ENCODE peak calls at places on chromosome 2, in nine cellular contexts. N, C, G, M, I, P, Y, D and U are unnamed samples.

GRCh38 chr2:190879474-190880373 is 897 bp upstream of the GLS start:
- DNase-seq in N (no peak), C (no peak), G (peak; percentile 27), M (peak; percentile 61), I (no peak), P (no peak), Y (no peak), D (no peak), U (no peak)

GRCh38 chr2:190722061-190722759 is 73.3 kb downstream of the NAB1 start:
- DNase-seq in N (no peak), C (no peak), G (no peak), M (no peak), I (peak; percentile 4), P (no peak), Y (no peak), D (no peak), U (no peak)

GRCh38 chr2:215022418-215022817 is 116.0 kb downstream of the ABCA12 start:
- DNase-seq in N (peak; percentile 53), C (no peak), G (no peak), M (no peak), I (no peak), P (no peak), Y (no peak), D (no peak), U (no peak)

GRCh38 chr2:84882775-84883550 is 2.1 kb upstream of the TRABD2A start:
- DNase-seq in N (no peak), C (peak; percentile 13), G (no peak), M (no peak), I (no peak), P (no peak), Y (no peak), D (no peak), U (no peak)

GRCh38 chr2:222358876-222359275 is 60.1 kb upstream of the PAX3 start:
- DNase-seq in N (peak; percentile 34), C (no peak), G (no peak), M (no peak), I (no peak), P (peak; percentile 66), Y (no peak), D (peak; percentile 82), U (no peak)

GRCh38 chr2:42971947-42972736 is 179.8 kb upstream of the HAAO start:
- DNase-seq in N (no peak), C (no peak), G (no peak), M (no peak), I (no peak), P (no peak), Y (no peak), D (no peak), U (no peak)

GRCh38 chr2:207472343-207473202 is 57.2 kb upstream of the CREB1 start:
- DNase-seq in N (no peak), C (no peak), G (no peak), M (no peak), I (no peak), P (no peak), Y (no peak), D (no peak), U (no peak)

GRCh38 chr2:19688059-19688458 is 213.7 kb downstream of the TTC32 start:
- DNase-seq in N (no peak), C (peak; percentile 47), G (no peak), M (no peak), I (no peak), P (no peak), Y (no peak), D (no peak), U (no peak)

GRCh38 chr2:38602136-38602731 is 494 bp downstream of the HNRNPLL start:
- DNase-seq in N (no peak), C (peak; percentile 76), G (peak; percentile 12), M (no peak), I (no peak), P (no peak), Y (no peak), D (peak; percentile 45), U (no peak)

GRCh38 chr2:29281585-29281984 is 166.4 kb downstream of the CLIP4 start:
- DNase-seq in N (no peak), C (no peak), G (no peak), M (peak; percentile 12), I (peak; percentile 93), P (no peak), Y (peak; percentile 32), D (no peak), U (no peak)

GRCh38 chr2:215880970-215881369 is 132.4 kb downstream of the MREG start:
- DNase-seq in N (no peak), C (no peak), G (no peak), M (no peak), I (no peak), P (no peak), Y (no peak), D (no peak), U (no peak)

GRCh38 chr2:151762694-151763093 is 28.4 kb upstream of the NEB start:
- DNase-seq in N (no peak), C (no peak), G (no peak), M (no peak), I (no peak), P (no peak), Y (no peak), D (no peak), U (no peak)

GRCh38 chr2:19577668-19578067 is 219.2 kb upstream of the OSR1 start:
- DNase-seq in N (no peak), C (no peak), G (no peak), M (no peak), I (no peak), P (no peak), Y (no peak), D (no peak), U (no peak)

GRCh38 chr2:38529208-38529607 is 73.5 kb downstream of the HNRNPLL start:
- DNase-seq in N (no peak), C (no peak), G (no peak), M (no peak), I (no peak), P (no peak), Y (no peak), D (no peak), U (no peak)

GRCh38 chr2:10691521-10691920 is 1.7 kb upstream of the NOL10 start:
- DNase-seq in N (no peak), C (no peak), G (no peak), M (no peak), I (no peak), P (no peak), Y (no peak), D (no peak), U (no peak)

GRCh38 chr2:88638743-88639142 is 11.5 kb upstream of the EIF2AK3 start:
- DNase-seq in N (peak; percentile 48), C (no peak), G (no peak), M (no peak), I (no peak), P (no peak), Y (no peak), D (no peak), U (no peak)

GRCh38 chr2:36696533-36696932 is at the start of gene VIT:
- DNase-seq in N (no peak), C (no peak), G (no peak), M (no peak), I (no peak), P (no peak), Y (no peak), D (no peak), U (peak; percentile 37)

GRCh38 chr2:219155054-219155644 is 5.5 kb downstream of the NHEJ1 start:
- DNase-seq in N (peak; percentile 45), C (no peak), G (no peak), M (peak; percentile 35), I (peak; percentile 87), P (peak; percentile 31), Y (peak; percentile 54), D (peak; percentile 79), U (no peak)

GRCh38 chr2:202377308-202377736 is 1.2 kb downstream of the BMPR2 start:
- DNase-seq in N (no peak), C (no peak), G (no peak), M (peak; percentile 48), I (peak; percentile 2), P (no peak), Y (no peak), D (peak; percentile 67), U (peak; percentile 92)